ENCODE peak calls at places on chromosomes 5 and 9, in seven cellular contexts. C, P, D, U, E, T and H are unnamed samples.

GRCh38 chr9:136242908-136243525 is 2.6 kb downstream of the QSOX2 start:
- DNase-seq in C (no peak), P (no peak), D (no peak), U (peak), E (no peak), T (no peak), H (no peak)

GRCh38 chr5:2874099-2874498 is 122.6 kb upstream of the IRX2 start:
- DNase-seq in C (no peak), P (no peak), D (no peak), U (no peak), E (no peak), T (no peak), H (no peak)

GRCh38 chr5:105688227-105688807 is 1982.4 kb downstream of the EFNA5 start:
- DNase-seq in C (no peak), P (no peak), D (no peak), U (no peak), E (no peak), T (no peak), H (no peak)

GRCh38 chr5:167294861-167295685 is 996.4 kb upstream of the WWC1 start:
- DNase-seq in C (no peak), P (peak), D (no peak), U (peak), E (peak), T (no peak), H (no peak)

GRCh38 chr9:136044207-136044970 is 50.7 kb downstream of the NACC2 start:
- DNase-seq in C (no peak), P (no peak), D (no peak), U (no peak), E (no peak), T (no peak), H (no peak)

GRCh38 chr9:70438341-70438924 is 24.0 kb upstream of the KLF9 start:
- DNase-seq in C (no peak), P (no peak), D (no peak), U (peak), E (peak), T (peak), H (no peak)

GRCh38 chr5:124132843-124133242 is 613.6 kb downstream of the ZNF608 start:
- DNase-seq in C (no peak), P (no peak), D (no peak), U (no peak), E (no peak), T (peak), H (no peak)

GRCh38 chr9:72856985-72857631 is 95.7 kb downstream of the ALDH1A1 start:
- DNase-seq in C (no peak), P (peak), D (no peak), U (peak), E (peak), T (peak), H (no peak)

GRCh38 chr9:125600194-125600593 is 106.8 kb downstream of the MAPKAP1 start:
- DNase-seq in C (no peak), P (no peak), D (no peak), U (no peak), E (no peak), T (peak), H (no peak)

GRCh38 chr5:67799732-67800234 is 415.8 kb upstream of the PIK3R1 start:
- DNase-seq in C (no peak), P (no peak), D (no peak), U (no peak), E (no peak), T (no peak), H (no peak)

GRCh38 chr5:87899109-87900100 is 369.2 kb downstream of the TMEM161B start:
- DNase-seq in C (no peak), P (no peak), D (no peak), U (no peak), E (no peak), T (no peak), H (no peak)

GRCh38 chr5:178590924-178591423 is 781 bp upstream of the COL23A1 start:
- DNase-seq in C (no peak), P (no peak), D (no peak), U (no peak), E (no peak), T (no peak), H (no peak)

GRCh38 chr5:128135286-128135685 is 51.7 kb downstream of the SLC12A2 start:
- DNase-seq in C (no peak), P (no peak), D (no peak), U (no peak), E (no peak), T (no peak), H (no peak)

GRCh38 chr5:50975840-50976239 is 309.4 kb downstream of the PARP8 start:
- DNase-seq in C (no peak), P (no peak), D (no peak), U (no peak), E (no peak), T (no peak), H (no peak)

GRCh38 chr5:137735531-137736284 is at the start of gene KLHL3:
- DNase-seq in C (peak), P (no peak), D (peak), U (no peak), E (peak), T (peak), H (no peak)

GRCh38 chr5:87877023-87877422 is 391.6 kb downstream of the TMEM161B start:
- DNase-seq in C (no peak), P (no peak), D (no peak), U (no peak), E (no peak), T (no peak), H (no peak)

GRCh38 chr9:97873877-97874276 is 20.9 kb downstream of the FOXE1 start:
- DNase-seq in C (no peak), P (no peak), D (no peak), U (no peak), E (no peak), T (no peak), H (no peak)

GRCh38 chr5:83721878-83722779 is 1.5 kb upstream of the HAPLN1 start:
- DNase-seq in C (peak), P (peak), D (no peak), U (peak), E (peak), T (peak), H (peak)

GRCh38 chr9:127505396-127506116 is 54.2 kb downstream of the LRSAM1 start:
- DNase-seq in C (no peak), P (no peak), D (no peak), U (peak), E (peak), T (no peak), H (no peak)

GRCh38 chr9:122133263-122133983 is 26.2 kb downstream of the NDUFA8 start:
- DNase-seq in C (no peak), P (no peak), D (no peak), U (no peak), E (no peak), T (no peak), H (no peak)

GRCh38 chr5:96651948-96652753 is 10.0 kb upstream of the CAST start:
- DNase-seq in C (no peak), P (no peak), D (no peak), U (no peak), E (no peak), T (no peak), H (no peak)

GRCh38 chr5:15105799-15106393 is 234.3 kb upstream of the ANKH start:
- DNase-seq in C (no peak), P (no peak), D (no peak), U (peak), E (peak), T (peak), H (peak)

GRCh38 chr9:77838986-77839385 is 190.9 kb upstream of the GNA14 start:
- DNase-seq in C (no peak), P (no peak), D (no peak), U (no peak), E (no peak), T (no peak), H (no peak)

GRCh38 chr5:161271816-161272215 is 274.7 kb downstream of the GABRB2 start:
- DNase-seq in C (no peak), P (no peak), D (no peak), U (no peak), E (no peak), T (no peak), H (no peak)

GRCh38 chr5:151097081-151097480 is 16.2 kb upstream of the TNIP1 start:
- DNase-seq in C (no peak), P (no peak), D (no peak), U (no peak), E (no peak), T (no peak), H (no peak)

GRCh38 chr5:153783278-153783677 is 255.4 kb downstream of the FAM114A2 start:
- DNase-seq in C (no peak), P (no peak), D (no peak), U (no peak), E (no peak), T (no peak), H (no peak)

GRCh38 chr5:121152411-121152810 is 688.3 kb downstream of the PRR16 start:
- DNase-seq in C (no peak), P (no peak), D (no peak), U (no peak), E (no peak), T (no peak), H (no peak)

GRCh38 chr5:91328743-91329142 is 54.4 kb downstream of the ARRDC3 start:
- DNase-seq in C (no peak), P (no peak), D (no peak), U (no peak), E (no peak), T (no peak), H (no peak)

GRCh38 chr9:127776195-127776918 is 2.1 kb downstream of the SH2D3C start:
- DNase-seq in C (no peak), P (no peak), D (peak), U (no peak), E (no peak), T (no peak), H (no peak)

GRCh38 chr9:99071313-99072039 is 33.4 kb upstream of the TGFBR1 start:
- DNase-seq in C (no peak), P (no peak), D (no peak), U (no peak), E (no peak), T (no peak), H (no peak)

GRCh38 chr5:168135897-168136296 is 155.5 kb upstream of the WWC1 start:
- DNase-seq in C (no peak), P (no peak), D (no peak), U (no peak), E (no peak), T (no peak), H (no peak)

GRCh38 chr5:38613992-38614836 is 57.8 kb upstream of the LIFR start:
- DNase-seq in C (no peak), P (no peak), D (no peak), U (no peak), E (no peak), T (peak), H (no peak)

GRCh38 chr9:134125413-134126095 is 10.3 kb upstream of the WDR5 start:
- DNase-seq in C (no peak), P (no peak), D (no peak), U (no peak), E (no peak), T (no peak), H (no peak)

GRCh38 chr5:14942212-14942611 is 70.6 kb upstream of the ANKH start:
- DNase-seq in C (no peak), P (no peak), D (no peak), U (no peak), E (no peak), T (no peak), H (no peak)

GRCh38 chr5:180960209-180960608 is 28.4 kb upstream of the BTNL3 start:
- DNase-seq in C (no peak), P (no peak), D (no peak), U (no peak), E (no peak), T (no peak), H (no peak)

GRCh38 chr9:98410185-98410697 is 154.8 kb upstream of the TBC1D2 start:
- DNase-seq in C (no peak), P (peak), D (no peak), U (no peak), E (no peak), T (no peak), H (no peak)

GRCh38 chr5:139696894-139697658 is 48.9 kb downstream of the CXXC5 start:
- DNase-seq in C (no peak), P (peak), D (no peak), U (no peak), E (peak), T (peak), H (no peak)

GRCh38 chr9:134198771-134199170 is 34.4 kb upstream of the RNU6ATAC start:
- DNase-seq in C (no peak), P (no peak), D (no peak), U (no peak), E (no peak), T (no peak), H (no peak)